ENCODE peak calls at places on chromosomes 5 and 9, in five cellular contexts. L, I, G, Z and U are unnamed samples.

GRCh38 chr9:112248722-112249121 is 73.6 kb upstream of the SUSD1 start:
- DNase-seq in Z (no peak), G (no peak), L (peak), I (peak), U (no peak)

GRCh38 chr5:140321796-140322195 is 18.9 kb upstream of the PFDN1 start:
- DNase-seq in I (no peak), G (peak), Z (no peak), L (no peak), U (peak)

GRCh38 chr5:177468329-177469058 is 4.9 kb downstream of the DBN1 start:
- DNase-seq in I (peak), Z (no peak), G (no peak), L (no peak), U (no peak)

GRCh38 chr9:94018628-94019027 is 63.5 kb upstream of the BARX1 start:
- DNase-seq in L (peak), Z (no peak), G (no peak), I (peak), U (no peak)

GRCh38 chr9:2461886-2462285 is 159.7 kb upstream of the VLDLR start:
- DNase-seq in L (peak), Z (no peak), I (peak), G (no peak), U (no peak)

GRCh38 chr9:106869028-106869427 is 6.1 kb downstream of the ZNF462 start:
- DNase-seq in G (no peak), L (peak), I (peak), Z (no peak), U (no peak)

GRCh38 chr9:131111186-131111853 is 14.1 kb upstream of the NUP214 start:
- DNase-seq in Z (peak), I (no peak), L (no peak), G (no peak), U (no peak)

GRCh38 chr5:142339781-142340180 is 15.0 kb upstream of the SPRY4 start:
- DNase-seq in L (no peak), G (no peak), I (no peak), Z (no peak), U (no peak)

GRCh38 chr5:127813633-127814171 is 110.5 kb downstream of the CCDC192 start:
- DNase-seq in L (peak), G (no peak), I (peak), Z (peak), U (peak)

GRCh38 chr9:71710856-71711255 is 57.5 kb downstream of the CEMIP2 start:
- DNase-seq in Z (no peak), G (no peak), L (no peak), I (no peak), U (no peak)

GRCh38 chr5:33832904-33833575 is 58.8 kb downstream of the ADAMTS12 start:
- DNase-seq in Z (no peak), L (no peak), G (no peak), I (no peak), U (no peak)

GRCh38 chr9:78044189-78044588 is 12.6 kb upstream of the GNAQ start:
- DNase-seq in G (no peak), L (no peak), Z (peak), I (no peak), U (no peak)

GRCh38 chr5:91359957-91360609 is 23.0 kb downstream of the ARRDC3 start:
- DNase-seq in Z (no peak), G (no peak), L (peak), I (no peak), U (no peak)

GRCh38 chr5:180291234-180291940 is 496 bp downstream of the MAPK9 start:
- DNase-seq in Z (peak), I (no peak), L (no peak), G (peak), U (peak)

GRCh38 chr5:42636425-42636824 is 120.2 kb upstream of the CCDC152 start:
- DNase-seq in Z (peak), L (peak), G (no peak), I (peak), U (no peak)

GRCh38 chr5:124480022-124480421 is 266.4 kb downstream of the ZNF608 start:
- DNase-seq in I (no peak), Z (no peak), G (no peak), L (no peak), U (no peak)

GRCh38 chr9:35042081-35042604 is 30.3 kb downstream of the VCP start:
- DNase-seq in I (peak), L (peak), G (no peak), Z (no peak), U (no peak)

GRCh38 chr5:162703914-162704313 is 636.3 kb downstream of the GABRG2 start:
- DNase-seq in Z (peak), I (no peak), G (no peak), L (no peak), U (no peak)

GRCh38 chr5:32071351-32071944 is 102.7 kb downstream of the GOLPH3 start:
- DNase-seq in G (no peak), Z (no peak), I (no peak), L (peak), U (no peak)

GRCh38 chr9:108088916-108089315 is 599.3 kb upstream of the KLF4 start:
- DNase-seq in I (no peak), Z (no peak), G (no peak), L (no peak), U (no peak)

GRCh38 chr5:115124741-115125140 is 45.0 kb downstream of the TRIM36 start:
- DNase-seq in L (no peak), Z (no peak), I (no peak), G (no peak), U (no peak)

GRCh38 chr9:134351777-134352176 is 25.5 kb downstream of the RXRA start:
- DNase-seq in L (no peak), G (no peak), I (no peak), Z (no peak), U (no peak)

GRCh38 chr5:76794871-76795270 is 24.0 kb upstream of the F2RL1 start:
- DNase-seq in I (peak), Z (no peak), L (peak), G (no peak), U (no peak)

GRCh38 chr9:37027582-37028424 is 6.3 kb downstream of the PAX5 start:
- DNase-seq in L (peak), Z (peak), I (peak), G (peak), U (peak)

GRCh38 chr9:121682926-121683485 is 31.6 kb downstream of the DAB2IP start:
- DNase-seq in G (no peak), L (no peak), I (no peak), Z (no peak), U (no peak)

GRCh38 chr9:121682201-121682600 is 30.8 kb downstream of the DAB2IP start:
- DNase-seq in L (no peak), I (no peak), Z (no peak), G (no peak), U (no peak)

GRCh38 chr9:121680236-121680635 is 28.8 kb downstream of the DAB2IP start:
- DNase-seq in L (no peak), Z (no peak), G (no peak), I (no peak), U (no peak)

GRCh38 chr9:121683652-121684051 is 32.2 kb downstream of the DAB2IP start:
- DNase-seq in G (no peak), Z (no peak), I (no peak), L (no peak), U (no peak)

GRCh38 chr9:121681404-121681803 is 30.0 kb downstream of the DAB2IP start:
- DNase-seq in L (no peak), G (no peak), I (no peak), Z (no peak), U (no peak)
- H3K4me3 ChIP-seq in L (no peak), G (no peak), I (no peak), Z (no peak), U (no peak)

DNA sequence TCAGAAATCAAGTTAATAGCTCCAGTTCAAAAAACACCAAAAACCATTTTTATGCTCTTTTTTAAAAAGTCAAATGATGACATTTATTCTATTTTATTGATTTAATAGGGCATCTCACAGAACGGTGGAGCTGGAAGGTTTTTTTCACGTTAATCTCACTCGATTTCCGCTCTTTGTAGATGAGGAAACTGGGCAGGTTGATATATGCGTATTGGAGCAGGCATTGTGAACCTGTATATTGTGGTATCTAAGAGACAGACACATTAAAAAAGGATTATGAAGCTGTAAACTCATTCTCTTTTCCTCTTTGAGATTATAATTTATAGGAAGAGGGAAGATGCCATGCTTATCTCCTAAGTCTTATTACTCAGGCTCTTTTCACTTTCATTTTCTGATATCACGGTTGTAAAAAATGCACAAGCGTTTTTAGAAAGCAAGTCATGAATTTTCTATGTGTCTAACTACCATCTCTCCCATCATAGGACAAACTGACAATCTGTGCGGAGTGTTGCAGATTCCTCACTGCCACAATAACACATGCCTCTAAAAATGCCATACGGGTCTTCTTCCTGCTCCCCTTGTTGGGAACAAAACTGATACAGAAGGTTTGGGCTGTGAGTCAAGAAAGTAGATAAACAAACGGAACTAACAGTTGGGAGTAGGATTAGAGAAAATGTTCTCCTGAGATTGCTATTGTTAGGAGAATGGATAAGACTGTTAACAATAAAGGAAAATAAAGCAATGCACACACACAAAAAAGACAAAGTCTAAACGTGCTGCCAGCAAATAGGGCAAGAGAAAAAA is 1997.7 kb downstream of the MAT2B start:
- DNase-seq in G (peak), Z (no peak), L (peak), I (peak), U (no peak)
- H3K4me3 ChIP-seq in G (peak), Z (no peak), L (no peak), I (no peak), U (no peak)

GRCh38 chr5:88144219-88145040 is 124.2 kb downstream of the TMEM161B start:
- DNase-seq in L (no peak), Z (peak), I (no peak), G (no peak), U (no peak)
- H3K4me3 ChIP-seq in L (no peak), Z (no peak), I (no peak), G (no peak), U (peak)

GRCh38 chr9:75892168-75892901 is 1.9 kb downstream of the PCSK5 start:
- DNase-seq in G (no peak), Z (peak), L (peak), I (peak), U (no peak)
- H3K4me3 ChIP-seq in G (no peak), Z (peak), L (peak), I (peak), U (no peak)

GRCh38 chr5:129771058-129771838 is 23.4 kb downstream of the MINAR2 start:
- DNase-seq in Z (peak), I (peak), G (peak), L (peak), U (peak)
- H3K4me3 ChIP-seq in Z (no peak), I (no peak), G (no peak), L (no peak), U (no peak)

DNA sequence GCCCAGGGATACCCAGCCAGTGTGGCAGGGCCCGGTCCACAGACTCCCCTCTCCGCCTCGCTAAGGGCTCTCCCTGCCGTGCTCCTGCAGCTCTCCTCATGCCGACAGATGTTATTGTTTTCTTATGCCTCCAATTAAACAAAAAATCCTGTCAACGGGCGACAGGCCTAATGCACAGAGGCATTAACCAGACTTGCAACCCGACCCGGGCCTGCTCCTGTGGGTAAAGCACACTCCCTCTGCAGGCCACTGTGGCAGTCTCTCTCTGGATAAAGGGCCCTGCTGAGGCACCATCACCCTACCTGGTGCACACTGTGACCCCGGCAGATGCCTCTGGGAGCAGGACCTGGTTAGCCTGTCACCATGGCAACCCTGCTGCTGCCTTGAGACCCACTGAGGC is 27.5 kb upstream of the HAND1 start:
- DNase-seq in L (no peak), I (no peak), G (no peak), Z (peak), U (no peak)
- H3K4me3 ChIP-seq in L (no peak), I (no peak), G (no peak), Z (no peak), U (no peak)

GRCh38 chr9:21552244-21552825 is 70.2 kb upstream of the IFNE start:
- DNase-seq in Z (no peak), I (no peak), L (peak), G (no peak), U (no peak)
- H3K4me3 ChIP-seq in Z (no peak), I (no peak), L (no peak), G (no peak), U (no peak)

GRCh38 chr5:73691301-73691700 is 65.3 kb downstream of the ARHGEF28 start:
- DNase-seq in I (no peak), G (no peak), Z (no peak), L (no peak), U (peak)

GRCh38 chr5:73694089-73694488 is 68.1 kb downstream of the ARHGEF28 start:
- DNase-seq in G (peak), I (no peak), L (peak), Z (no peak), U (no peak)

GRCh38 chr5:73692166-73692640 is 66.2 kb downstream of the ARHGEF28 start:
- DNase-seq in G (peak), Z (no peak), I (peak), L (peak), U (peak)

GRCh38 chr5:73693573-73694061 is 67.6 kb downstream of the ARHGEF28 start:
- DNase-seq in G (peak), I (peak), Z (peak), L (peak), U (peak)

DNA sequence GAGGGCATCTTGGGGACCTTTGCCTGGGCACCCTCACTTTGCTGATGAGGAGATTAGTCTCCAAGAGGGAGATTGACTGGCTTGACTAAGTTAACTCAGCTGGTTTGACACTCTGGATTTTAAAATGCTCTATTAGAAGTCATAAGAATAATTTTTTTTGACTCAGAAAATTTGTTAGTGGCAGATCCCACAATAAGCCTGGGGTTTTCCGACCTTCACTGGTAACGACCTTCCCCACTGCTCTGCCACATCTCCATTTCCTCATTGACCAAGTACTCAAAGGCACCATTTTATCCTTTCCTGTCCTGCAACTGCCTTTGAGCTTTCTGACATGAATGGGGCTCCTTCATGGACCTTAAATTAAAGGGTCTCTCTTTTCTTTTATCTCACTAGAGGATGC is 67.0 kb downstream of the ARHGEF28 start:
- DNase-seq in G (peak), I (no peak), Z (no peak), L (no peak), U (no peak)
- H3K4me3 ChIP-seq in G (no peak), I (no peak), Z (no peak), L (no peak), U (no peak)

GRCh38 chr9:105859428-105860091 is 165.2 kb downstream of the TMEM38B start:
- DNase-seq in G (no peak), I (no peak), Z (no peak), L (no peak), U (no peak)
- H3K4me3 ChIP-seq in G (no peak), I (no peak), Z (no peak), L (no peak), U (no peak)

DNA sequence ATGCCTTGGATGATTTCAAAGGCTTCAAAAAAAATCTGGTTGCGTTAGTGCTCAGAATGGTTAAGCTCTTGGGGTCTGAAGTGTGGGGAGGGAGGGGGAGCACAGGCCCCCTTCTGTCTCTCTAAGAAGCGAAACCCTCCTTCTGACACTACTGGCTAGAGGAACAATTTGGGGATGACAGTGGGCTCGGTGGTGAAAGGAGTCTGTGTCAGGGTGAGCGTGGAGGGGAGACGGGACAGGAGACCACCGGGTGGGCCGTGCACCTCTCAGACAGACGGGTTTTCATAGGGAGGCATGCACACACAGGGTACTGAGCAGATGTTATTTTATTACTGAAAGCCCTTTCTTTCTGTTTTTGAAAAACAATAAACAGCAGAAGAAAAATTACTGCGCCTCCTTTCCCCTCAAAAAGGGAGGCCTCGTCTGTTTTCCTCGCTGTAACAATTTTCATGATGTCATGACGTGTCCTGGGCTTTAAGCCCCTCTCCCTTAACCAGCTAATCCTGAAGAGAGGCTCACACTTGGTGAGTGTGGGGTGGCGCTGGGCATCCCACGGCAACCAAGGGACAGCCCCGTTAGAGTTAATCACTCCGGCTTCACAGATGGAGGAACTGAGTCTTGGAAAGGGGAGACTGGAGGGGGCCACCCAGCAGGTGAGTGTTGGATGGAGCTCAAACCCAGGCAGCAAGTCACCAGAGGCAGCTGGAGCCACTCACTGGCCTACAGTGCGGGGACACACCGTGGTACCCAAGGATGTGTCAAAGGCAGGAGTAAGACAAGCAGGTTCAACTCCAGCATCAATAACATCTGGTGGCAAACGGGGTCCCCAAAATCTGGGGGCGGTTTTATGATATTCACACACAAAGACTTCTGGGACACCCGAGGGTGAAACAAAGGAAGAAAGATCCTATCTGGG is 53.4 kb downstream of the PTCH1 start:
- DNase-seq in Z (peak), I (no peak), L (no peak), G (no peak), U (no peak)
- H3K4me3 ChIP-seq in Z (peak), I (peak), L (peak), G (peak), U (no peak)